ENCODE peak calls at places on chromosomes 11 and 22, in seven cellular contexts. Q is HS-27A, D is retinal pigment epithelial cell, K is NCI-H1105 treated with DMSO at 0.1 percent for 48 hours, V is fibroblast of mammary gland, X is cardiac fibroblast, H is GM06990. E is an unnamed sample.

GRCh38 chr22:49545606-49546005 is 282.1 kb downstream of the BRD1 start:
- DNase-seq in X (no peak), D (no peak), Q (no peak), V (no peak), K (no peak), H (no peak), E (no peak)

GRCh38 chr11:103483996-103484395 is 374.8 kb downstream of the DYNC2H1 start:
- DNase-seq in Q (no peak), V (no peak), D (no peak), H (no peak), X (no peak), K (no peak), E (no peak)

GRCh38 chr22:22902247-22902962 is 14.8 kb downstream of the IGLL5 start:
- DNase-seq in K (no peak), V (no peak), X (no peak), H (peak), Q (no peak), D (no peak), E (no peak)

GRCh38 chr11:46356911-46357482 is 9.7 kb downstream of the DGKZ start:
- DNase-seq in H (no peak), Q (no peak), K (no peak), X (peak), D (no peak), V (peak), E (peak)

GRCh38 chr11:26045082-26045481 is 286.8 kb upstream of the ANO3 start:
- DNase-seq in D (no peak), K (no peak), H (no peak), V (peak), Q (no peak), X (no peak), E (no peak)

GRCh38 chr11:133842053-133842452 is 3.3 kb downstream of the SPATA19 start:
- DNase-seq in D (no peak), V (no peak), K (no peak), H (no peak), X (no peak), Q (no peak), E (no peak)

GRCh38 chr11:71988050-71988449 is 10.7 kb upstream of the IL18BP start:
- DNase-seq in K (no peak), V (peak), Q (no peak), D (no peak), X (peak), H (no peak), E (no peak)

GRCh38 chr11:35289821-35290220 is 129.5 kb downstream of the SLC1A2 start:
- DNase-seq in K (no peak), D (no peak), H (no peak), V (peak), Q (peak), X (peak), E (peak)

GRCh38 chr11:116086426-116086825 is 582.2 kb upstream of the CADM1 start:
- DNase-seq in X (no peak), Q (no peak), H (no peak), V (no peak), D (no peak), K (no peak), E (no peak)

GRCh38 chr22:45007946-45008852 is 1.6 kb downstream of the PHF21B start:
- DNase-seq in V (no peak), Q (no peak), K (peak), X (peak), H (no peak), D (no peak), E (no peak)

GRCh38 chr11:67002297-67002913 is 20.5 kb upstream of the SYT12 start:
- DNase-seq in H (no peak), Q (no peak), D (no peak), K (no peak), X (no peak), V (no peak), E (no peak)

GRCh38 chr22:38298312-38299000 is 18.8 kb downstream of the CSNK1E start:
- DNase-seq in H (no peak), X (peak), D (peak), K (no peak), Q (no peak), V (peak), E (peak)

GRCh38 chr22:36577019-36577418 is 48.1 kb upstream of the EIF3D start:
- DNase-seq in K (no peak), V (peak), H (no peak), X (peak), D (no peak), Q (peak), E (peak)

GRCh38 chr22:19289475-19290161 is 1.9 kb downstream of the CLTCL1 start:
- DNase-seq in D (peak), K (no peak), X (peak), Q (no peak), H (no peak), V (peak), E (no peak)

GRCh38 chr11:44320289-44320973 is 10.5 kb upstream of the ALX4 start:
- DNase-seq in Q (no peak), K (no peak), D (no peak), H (no peak), X (no peak), V (no peak), E (no peak)

GRCh38 chr11:105132716-105133511 is 6.7 kb downstream of the CARD18 start:
- DNase-seq in Q (peak), V (peak), X (peak), D (peak), H (no peak), K (no peak), E (peak)

GRCh38 chr11:95149659-95150294 is 60.1 kb downstream of the ENDOD1 start:
- DNase-seq in Q (no peak), K (no peak), X (no peak), H (no peak), D (peak), V (no peak), E (peak)

GRCh38 chr22:36386900-36387663 is 685 bp downstream of the MYH9 start:
- DNase-seq in Q (no peak), V (no peak), D (no peak), X (no peak), K (no peak), H (peak), E (peak)

GRCh38 chr11:68158580-68158979 is 37.4 kb upstream of the CHKA start:
- DNase-seq in H (no peak), K (no peak), V (no peak), X (no peak), D (no peak), Q (no peak), E (no peak)

GRCh38 chr22:20615533-20616450 is 108.4 kb downstream of the MED15 start:
- DNase-seq in K (no peak), H (no peak), Q (no peak), D (no peak), X (no peak), V (no peak), E (no peak)

GRCh38 chr11:81888391-81888790 is 845.3 kb downstream of the FAM181B start:
- DNase-seq in H (no peak), K (no peak), V (peak), Q (no peak), D (no peak), X (peak), E (no peak)

GRCh38 chr11:104134760-104135159 is 29.2 kb downstream of the PDGFD start:
- DNase-seq in H (no peak), D (no peak), K (no peak), Q (no peak), X (peak), V (peak), E (peak)

GRCh38 chr22:39175127-39176066 is 22.9 kb upstream of the CBX7 start:
- DNase-seq in D (no peak), X (peak), Q (peak), K (no peak), H (no peak), V (no peak), E (peak)

GRCh38 chr11:25838918-25839611 is 492.9 kb upstream of the ANO3 start:
- DNase-seq in V (no peak), K (no peak), H (no peak), X (no peak), Q (no peak), D (no peak), E (no peak)

GRCh38 chr11:118434123-118434552 is 2.2 kb upstream of the KMT2A start:
- DNase-seq in H (no peak), D (no peak), K (peak), V (peak), Q (no peak), X (peak), E (no peak)